ENCODE peak calls at places on chromosomes 11 and 22, in six cellular contexts. J is upper lobe of right lung; Q is Kasumi-1; B is stimulated activated CD8-positive, alpha-beta memory T cell treated with anti-CD3 and anti-CD28 coated beads, Interleukin-15, amount 100 ng/mL, for 24 hours; R is left ventricle myocardium superior; I is tibial nerve. G is an unnamed sample.

GRCh38 chr22:25362215-25362882 is 142.9 kb downstream of the CRYBB2 start:
- DNase-seq in J (peak; percentile 78), I (peak; percentile 83), B (peak; percentile 59), Q (peak; percentile 28), R (peak; percentile 79), G (peak; percentile 52)

GRCh38 chr11:120776683-120777010 is 247.3 kb upstream of the TBCEL start:
- DNase-seq in B (no peak), Q (no peak), I (no peak), J (no peak), R (no peak), G (no peak)

GRCh38 chr11:66677599-66678375 is at the start of gene RBM4B:
- DNase-seq in R (peak; percentile 99), B (peak; percentile 87), I (peak; percentile 96), Q (peak; percentile 91), J (peak; percentile 98), G (peak; percentile 91)

GRCh38 chr11:19602906-19603305 is 109.7 kb upstream of the NAV2 start:
- DNase-seq in J (no peak), R (no peak), B (no peak), Q (no peak), I (no peak), G (no peak)

GRCh38 chr22:47543447-47543846 is 781.0 kb downstream of the TBC1D22A start:
- DNase-seq in Q (no peak), I (no peak), J (no peak), R (no peak), B (no peak), G (no peak)

GRCh38 chr11:75239551-75240290 is 853 bp upstream of the TPBGL start:
- DNase-seq in I (no peak), Q (no peak), B (no peak), J (no peak), R (no peak), G (no peak)

GRCh38 chr11:112163875-112164521 is at the start of gene IL18:
- DNase-seq in I (peak; percentile 33), J (peak; percentile 85), R (peak; percentile 40), Q (peak; percentile 71), B (no peak), G (no peak)

GRCh38 chr11:11230802-11231562 is 122.1 kb downstream of the CSNK2A3 start:
- DNase-seq in B (no peak), Q (no peak), R (no peak), J (no peak), I (peak; percentile 44), G (no peak)

GRCh38 chr11:10413268-10413667 is 41.8 kb upstream of the AMPD3 start:
- DNase-seq in R (no peak), J (no peak), B (no peak), Q (peak; percentile 73), I (no peak), G (no peak)

G was measured in thoracic aorta.